ENCODE peak calls at places on chromosome 12, in eight cellular contexts. Y, U, W, I, F, S, J and O are unnamed samples.

GRCh38 chr12:68140576-68140975 is 19.0 kb downstream of the IFNG start:
- DNase-seq in Y (no peak), U (no peak), W (no peak), I (no peak), F (no peak), S (no peak), J (no peak), O (no peak)

GRCh38 chr12:65259501-65259900 is 19.0 kb upstream of the MSRB3 start:
- DNase-seq in Y (no peak), U (no peak), W (no peak), I (no peak), F (no peak), S (no peak), J (no peak), O (no peak)

GRCh38 chr12:83817730-83818129 is 1094.9 kb downstream of the SLC6A15 start:
- DNase-seq in Y (no peak), U (no peak), W (no peak), I (no peak), F (no peak), S (no peak), J (no peak), O (no peak)

GRCh38 chr12:99619389-99620158 is 28.0 kb upstream of the GARIN6 start:
- DNase-seq in Y (no peak), U (peak; percentile 38), W (no peak), I (peak; percentile 37), F (no peak), S (no peak), J (no peak), O (peak; percentile 11)

GRCh38 chr12:119512772-119513497 is 80.6 kb upstream of the TMEM233 start:
- DNase-seq in Y (no peak), U (peak; percentile 56), W (no peak), I (peak; percentile 16), F (no peak), S (no peak), J (no peak), O (no peak)

GRCh38 chr12:617304-617915 is 45.8 kb downstream of the NINJ2 start:
- DNase-seq in Y (no peak), U (no peak), W (no peak), I (no peak), F (peak; percentile 37), S (peak; percentile 77), J (no peak), O (peak; percentile 41)

GRCh38 chr12:115758886-115759620 is 518.4 kb downstream of the MED13L start:
- DNase-seq in Y (no peak), U (no peak), W (no peak), I (no peak), F (no peak), S (no peak), J (no peak), O (no peak)

GRCh38 chr12:132606466-132606865 is 3.9 kb downstream of the LRCOL1 start:
- DNase-seq in Y (no peak), U (no peak), W (no peak), I (no peak), F (no peak), S (no peak), J (no peak), O (no peak)

GRCh38 chr12:12835378-12836145 is 22.4 kb downstream of the DDX47 start:
- DNase-seq in Y (no peak), U (peak; percentile 41), W (no peak), I (peak; percentile 61), F (no peak), S (no peak), J (no peak), O (no peak)

GRCh38 chr12:105053116-105053572 is 31.1 kb downstream of the ALDH1L2 start:
- DNase-seq in Y (peak; percentile 55), U (peak; percentile 52), W (peak; percentile 66), I (peak; percentile 43), F (peak; percentile 61), S (peak; percentile 52), J (peak; percentile 65), O (peak; percentile 77)

GRCh38 chr12:54587315-54587821 is 1.1 kb downstream of the PPP1R1A start:
- DNase-seq in Y (no peak), U (no peak), W (no peak), I (no peak), F (peak; percentile 59), S (peak; percentile 79), J (no peak), O (peak; percentile 46)

GRCh38 chr12:818733-819132 is 66.4 kb downstream of the WNK1 start:
- DNase-seq in Y (no peak), U (no peak), W (no peak), I (peak; percentile 50), F (no peak), S (no peak), J (no peak), O (no peak)

GRCh38 chr12:91074068-91074819 is 16.4 kb upstream of the KERA start:
- DNase-seq in Y (no peak), U (no peak), W (no peak), I (no peak), F (no peak), S (no peak), J (no peak), O (no peak)

GRCh38 chr12:29879606-29880308 is 96.0 kb upstream of the TMTC1 start:
- DNase-seq in Y (no peak), U (peak; percentile 14), W (no peak), I (no peak), F (no peak), S (no peak), J (no peak), O (no peak)

GRCh38 chr12:16347391-16348298 is at the start of gene MGST1:
- DNase-seq in Y (no peak), U (peak; percentile 81), W (no peak), I (peak; percentile 86), F (no peak), S (peak; percentile 86), J (no peak), O (no peak)

GRCh38 chr12:85569261-85569660 is 266.9 kb downstream of the RASSF9 start:
- DNase-seq in Y (no peak), U (no peak), W (no peak), I (no peak), F (no peak), S (no peak), J (no peak), O (no peak)

GRCh38 chr12:98532687-98533304 is 17.4 kb downstream of the TMPO start:
- DNase-seq in Y (no peak), U (peak; percentile 53), W (no peak), I (peak; percentile 54), F (no peak), S (no peak), J (no peak), O (no peak)

GRCh38 chr12:70638639-70639349 is 1.6 kb upstream of the PTPRB start:
- DNase-seq in Y (no peak), U (no peak), W (no peak), I (peak; percentile 17), F (no peak), S (no peak), J (no peak), O (no peak)

GRCh38 chr12:121009744-121010143 is 6.5 kb downstream of the C12orf43 start:
- DNase-seq in Y (no peak), U (peak; percentile 62), W (no peak), I (peak; percentile 72), F (no peak), S (no peak), J (no peak), O (no peak)

GRCh38 chr12:53159195-53159834 is 21.2 kb upstream of the ZNF740 start:
- DNase-seq in Y (peak; percentile 82), U (peak; percentile 95), W (peak; percentile 85), I (peak; percentile 78), F (peak; percentile 83), S (peak; percentile 81), J (peak; percentile 92), O (peak; percentile 84)

GRCh38 chr12:52126050-52126604 is 46.6 kb downstream of the SMIM41 start:
- DNase-seq in Y (no peak), U (peak; percentile 14), W (no peak), I (no peak), F (no peak), S (no peak), J (no peak), O (no peak)

GRCh38 chr12:95674631-95675030 is 115.9 kb downstream of the NTN4 start:
- DNase-seq in Y (no peak), U (no peak), W (no peak), I (no peak), F (no peak), S (no peak), J (no peak), O (no peak)

GRCh38 chr12:122811777-122812176 is 23.5 kb upstream of the HIP1R start:
- DNase-seq in Y (no peak), U (no peak), W (no peak), I (peak; percentile 51), F (no peak), S (no peak), J (no peak), O (no peak)

GRCh38 chr12:2681426-2682205 is 113.2 kb upstream of the FKBP4 start:
- DNase-seq in Y (no peak), U (no peak), W (no peak), I (no peak), F (no peak), S (no peak), J (no peak), O (peak; percentile 23)

GRCh38 chr12:122946690-122947271 is 19.5 kb downstream of the ABCB9 start:
- DNase-seq in Y (peak; percentile 62), U (no peak), W (peak; percentile 64), I (peak; percentile 96), F (no peak), S (peak; percentile 78), J (peak; percentile 47), O (no peak)

GRCh38 chr12:685388-685787 is 22.1 kb upstream of the NINJ2 start:
- DNase-seq in Y (peak; percentile 30), U (no peak), W (peak; percentile 90), I (peak; percentile 64), F (no peak), S (no peak), J (peak; percentile 64), O (peak; percentile 45)

GRCh38 chr12:10466311-10466710 is 13.1 kb upstream of the KLRC1 start:
- DNase-seq in Y (no peak), U (no peak), W (no peak), I (no peak), F (no peak), S (no peak), J (no peak), O (no peak)

GRCh38 chr12:46892887-46893286 is 67.1 kb upstream of the SLC38A4 start:
- DNase-seq in Y (no peak), U (no peak), W (no peak), I (no peak), F (no peak), S (no peak), J (no peak), O (no peak)

GRCh38 chr12:11839093-11839641 is 189.7 kb downstream of the ETV6 start:
- DNase-seq in Y (no peak), U (no peak), W (no peak), I (no peak), F (no peak), S (no peak), J (no peak), O (peak; percentile 51)

GRCh38 chr12:2172040-2172439 is 119.3 kb downstream of the CACNA1C start:
- DNase-seq in Y (no peak), U (no peak), W (no peak), I (no peak), F (no peak), S (no peak), J (no peak), O (no peak)

GRCh38 chr12:122669397-122670070 is 33.6 kb downstream of the HCAR2 start:
- DNase-seq in Y (no peak), U (no peak), W (no peak), I (peak; percentile 55), F (no peak), S (no peak), J (no peak), O (no peak)

GRCh38 chr12:15996254-15996653 is 85.1 kb downstream of the DERA start:
- DNase-seq in Y (no peak), U (no peak), W (no peak), I (peak; percentile 31), F (no peak), S (no peak), J (no peak), O (no peak)

GRCh38 chr12:23887055-23887835 is 62.2 kb downstream of the SOX5 start:
- DNase-seq in Y (no peak), U (no peak), W (no peak), I (no peak), F (no peak), S (no peak), J (no peak), O (no peak)

GRCh38 chr12:110533607-110534006 is 31.5 kb downstream of the RAD9B start:
- DNase-seq in Y (no peak), U (no peak), W (no peak), I (no peak), F (no peak), S (no peak), J (no peak), O (no peak)